ENCODE peak calls at places on chromosomes 2 and 18, in four cellular contexts. V, Z, E and O are unnamed samples.

GRCh38 chr2:225510794-225511193 is 111.3 kb downstream of the NYAP2 start:
- DNase-seq in E (no peak), Z (no peak), V (no peak), O (no peak)

GRCh38 chr2:23373666-23374065 is 11.3 kb upstream of the KLHL29 start:
- DNase-seq in E (no peak), V (no peak), Z (no peak), O (no peak)

GRCh38 chr2:38765551-38765950 is 12.5 kb upstream of the GEMIN6 start:
- DNase-seq in Z (no peak), V (no peak), E (no peak), O (no peak)

GRCh38 chr18:75202976-75203375 is 6.0 kb downstream of the PTGR3 start:
- DNase-seq in Z (no peak), V (no peak), E (no peak), O (no peak)

GRCh38 chr2:202377308-202377736 is 1.2 kb downstream of the BMPR2 start:
- DNase-seq in E (peak; percentile 16), V (no peak), Z (peak; percentile 43), O (peak; percentile 74)

GRCh38 chr2:209933499-209934458 is 68.7 kb upstream of the RPE start:
- DNase-seq in E (no peak), Z (peak; percentile 73), V (no peak), O (no peak)

GRCh38 chr18:79933765-79934164 is 17.7 kb downstream of the SLC66A2 start:
- DNase-seq in E (peak; percentile 89), Z (peak; percentile 15), V (no peak), O (peak; percentile 78)

GRCh38 chr2:73210019-73210418 is 4.0 kb upstream of the SMYD5 start:
- DNase-seq in E (no peak), V (no peak), Z (no peak), O (no peak)

GRCh38 chr2:142834003-142834402 is 43.5 kb upstream of the KYNU start:
- DNase-seq in V (no peak), E (no peak), Z (no peak), O (no peak)

GRCh38 chr2:96095116-96095636 is 21.2 kb downstream of the ADRA2B start:
- DNase-seq in E (no peak), V (no peak), Z (no peak), O (no peak)

GRCh38 chr2:205925373-205926337 is 160.3 kb downstream of the INO80D start:
- DNase-seq in E (peak; percentile 80), Z (peak; percentile 85), V (no peak), O (peak; percentile 94)

GRCh38 chr2:126934803-126935202 is 36.1 kb downstream of the TEX51 start:
- DNase-seq in E (no peak), V (no peak), Z (no peak), O (no peak)

GRCh38 chr2:189726849-189727248 is 35.7 kb downstream of the OSGEPL1 start:
- DNase-seq in V (no peak), E (no peak), Z (no peak), O (no peak)

GRCh38 chr2:9288681-9289338 is 82.2 kb downstream of the ASAP2 start:
- DNase-seq in Z (no peak), V (no peak), E (no peak), O (peak; percentile 61)

GRCh38 chr2:9294764-9295163 is 88.2 kb downstream of the ASAP2 start:
- DNase-seq in E (no peak), V (no peak), Z (no peak), O (no peak)

GRCh38 chr2:9291866-9292265 is 85.3 kb downstream of the ASAP2 start:
- DNase-seq in Z (no peak), E (no peak), V (no peak), O (no peak)

GRCh38 chr2:9291331-9291730 is 84.7 kb downstream of the ASAP2 start:
- DNase-seq in E (no peak), V (no peak), Z (no peak), O (no peak)

DNA sequence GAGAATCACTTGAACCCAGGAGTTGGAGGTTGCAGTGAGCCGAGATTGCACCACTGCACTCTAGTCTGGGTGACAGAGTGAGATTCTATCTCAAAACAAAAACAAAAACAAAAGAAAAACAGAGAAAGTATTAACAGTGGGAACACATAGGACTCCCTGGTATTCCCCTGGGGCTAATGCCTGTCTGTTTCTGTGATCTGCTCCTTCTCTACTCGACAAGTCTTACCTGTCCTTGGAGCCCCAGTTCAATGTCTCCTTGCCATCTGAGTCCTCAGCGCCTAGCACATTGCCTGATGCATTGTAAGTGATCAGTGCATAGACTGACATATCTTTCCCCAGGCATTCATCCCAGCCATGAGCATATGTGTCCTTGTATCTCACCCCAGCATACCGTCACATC is 85.8 kb downstream of the ASAP2 start:
- DNase-seq in V (no peak), Z (no peak), E (no peak), O (no peak)
- H3K27me3 ChIP-seq in V (no peaks in the 10 kb centered on the region), Z (no peaks in the 10 kb centered on the region), E (no peaks in the 10 kb centered on the region), O (no peaks in the 10 kb centered on the region)

GRCh38 chr2:125185691-125186270 is 1160.7 kb downstream of the CNTNAP5 start:
- DNase-seq in E (no peak), V (no peak), Z (peak; percentile 18), O (peak; percentile 1)
- H3K4me3 ChIP-seq in E (no peak overlapping the region), V (no peak overlapping the region), Z (no peak overlapping the region), O (no peak overlapping the region)

GRCh38 chr2:44932079-44932478 is 9.4 kb upstream of the SIX3 start:
- DNase-seq in Z (no peak), E (no peak), V (no peak), O (peak; percentile 51)
- H3K27me3 ChIP-seq in Z (no peaks in the 10 kb centered on the region), E (no peaks in the 10 kb centered on the region), V (peaks cover 28% of the 10 kb centered on the region), O (peaks cover 99% of the 10 kb centered on the region)

GRCh38 chr2:152034257-152034801 is 64.5 kb downstream of the CACNB4 start:
- DNase-seq in E (no peak), V (no peak), Z (no peak), O (peak; percentile 37)

GRCh38 chr2:152036611-152037469 is 62.0 kb downstream of the CACNB4 start:
- DNase-seq in V (no peak), E (peak; percentile 64), Z (peak; percentile 88), O (peak; percentile 72)

GRCh38 chr2:152037711-152038110 is 61.1 kb downstream of the CACNB4 start:
- DNase-seq in E (no peak), V (no peak), Z (peak; percentile 75), O (no peak)

GRCh38 chr2:152042636-152043615 is 55.9 kb downstream of the CACNB4 start:
- DNase-seq in E (no peak), V (no peak), Z (peak; percentile 77), O (no peak)

GRCh38 chr2:152038451-152038958 is 60.3 kb downstream of the CACNB4 start:
- DNase-seq in Z (no peak), E (no peak), V (no peak), O (no peak)
- H3K4me3 ChIP-seq in Z (no peak overlapping the region), E (no peak overlapping the region), V (no peak overlapping the region), O (no peak overlapping the region)